ENCODE peak calls at places on chromosomes 2 and 18, in four cellular contexts. One of them, this sample, is unnamed.
A peak's percentile ranks its signal among the peaks of the same experiment; 100 is the strongest.

GRCh38 chr2:51093016-51093415 is 61.1 kb upstream of the NRXN1 start:
- DNase-seq in breast epithelium: no peak
- DNase-seq in HCT116: no peak
- DNase-seq in effector memory CD4-positive, alpha-beta T cell: no peak
- DNase-seq in this sample: no peak

GRCh38 chr2:240451791-240452470 is 16.5 kb downstream of the GPC1 start:
- DNase-seq in breast epithelium: no peak
- DNase-seq in HCT116: no peak
- DNase-seq in effector memory CD4-positive, alpha-beta T cell: no peak
- DNase-seq in this sample: no peak

GRCh38 chr2:110816404-110817365 is 84.3 kb downstream of the ACOXL start:
- DNase-seq in breast epithelium: no peak
- DNase-seq in HCT116: no peak
- DNase-seq in effector memory CD4-positive, alpha-beta T cell: no peak
- DNase-seq in this sample: no peak

GRCh38 chr18:39627936-39628335 is 2062.3 kb upstream of the CELF4 start:
- DNase-seq in breast epithelium: no peak
- DNase-seq in HCT116: no peak
- DNase-seq in effector memory CD4-positive, alpha-beta T cell: no peak
- DNase-seq in this sample: no peak

GRCh38 chr18:79577451-79578395 is 101.9 kb upstream of the CTDP1 start:
- DNase-seq in breast epithelium: no peak
- DNase-seq in HCT116: no peak
- DNase-seq in effector memory CD4-positive, alpha-beta T cell: no peak
- DNase-seq in this sample: peak; percentile 83

GRCh38 chr18:58125183-58125582 is 81.2 kb downstream of the NEDD4L start:
- DNase-seq in breast epithelium: no peak
- DNase-seq in HCT116: no peak
- DNase-seq in effector memory CD4-positive, alpha-beta T cell: no peak
- DNase-seq in this sample: no peak

GRCh38 chr2:78127428-78127827 is 605.3 kb upstream of the LRRTM4 start:
- DNase-seq in breast epithelium: no peak
- DNase-seq in HCT116: no peak
- DNase-seq in effector memory CD4-positive, alpha-beta T cell: no peak
- DNase-seq in this sample: no peak

GRCh38 chr2:238097988-238098853 is 1.9 kb upstream of the ESPNL start:
- DNase-seq in breast epithelium: no peak
- DNase-seq in HCT116: peak; percentile 90
- DNase-seq in effector memory CD4-positive, alpha-beta T cell: peak; percentile 16
- DNase-seq in this sample: peak; percentile 60

GRCh38 chr2:94996401-94997100 is 29.0 kb upstream of the MAL start:
- DNase-seq in breast epithelium: no peak
- DNase-seq in HCT116: no peak
- DNase-seq in effector memory CD4-positive, alpha-beta T cell: no peak
- DNase-seq in this sample: no peak
- H3K27me3 ChIP-seq in breast epithelium: no peaks in the 10 kb centered on the region
- H3K27me3 ChIP-seq in HCT116: no peaks in the 10 kb centered on the region
- H3K27me3 ChIP-seq in effector memory CD4-positive, alpha-beta T cell: peaks cover 6% of the 10 kb centered on the region
- H3K27me3 ChIP-seq in this sample: no peaks in the 10 kb centered on the region

GRCh38 chr2:105403241-105403784 is 4.5 kb upstream of the FHL2 start:
- DNase-seq in breast epithelium: no peak
- DNase-seq in HCT116: no peak
- DNase-seq in effector memory CD4-positive, alpha-beta T cell: no peak
- DNase-seq in this sample: no peak

GRCh38 chr2:105403785-105404698 is 5.2 kb upstream of the FHL2 start:
- DNase-seq in breast epithelium: peak; percentile 76
- DNase-seq in HCT116: peak; percentile 93
- DNase-seq in effector memory CD4-positive, alpha-beta T cell: no peak
- DNase-seq in this sample: no peak

GRCh38 chr2:105402809-105403208 is 4.0 kb upstream of the FHL2 start:
- DNase-seq in breast epithelium: no peak
- DNase-seq in HCT116: no peak
- DNase-seq in effector memory CD4-positive, alpha-beta T cell: no peak
- DNase-seq in this sample: no peak

GRCh38 chr2:105400138-105400540 is 1.3 kb upstream of the FHL2 start:
- DNase-seq in breast epithelium: no peak
- DNase-seq in HCT116: no peak
- DNase-seq in effector memory CD4-positive, alpha-beta T cell: no peak
- DNase-seq in this sample: no peak

GRCh38 chr2:105401867-105402266 is 3.0 kb upstream of the FHL2 start:
- DNase-seq in breast epithelium: no peak
- DNase-seq in HCT116: no peak
- DNase-seq in effector memory CD4-positive, alpha-beta T cell: no peak
- DNase-seq in this sample: no peak
- H3K27me3 ChIP-seq in breast epithelium: no peaks in the 10 kb centered on the region
- H3K27me3 ChIP-seq in HCT116: no peaks in the 10 kb centered on the region
- H3K27me3 ChIP-seq in effector memory CD4-positive, alpha-beta T cell: no peaks in the 10 kb centered on the region
- H3K27me3 ChIP-seq in this sample: peaks cover 32% of the 10 kb centered on the region

GRCh38 chr18:56115072-56116038 is 523.0 kb downstream of the TXNL1 start:
- DNase-seq in breast epithelium: no peak
- DNase-seq in HCT116: no peak
- DNase-seq in effector memory CD4-positive, alpha-beta T cell: no peak
- DNase-seq in this sample: no peak

GRCh38 chr18:56107821-56108485 is 520.0 kb upstream of the TCF4 start:
- DNase-seq in breast epithelium: no peak
- DNase-seq in HCT116: no peak
- DNase-seq in effector memory CD4-positive, alpha-beta T cell: no peak
- DNase-seq in this sample: no peak

GRCh38 chr18:56112984-56113383 is 525.0 kb upstream of the TCF4 start:
- DNase-seq in breast epithelium: no peak
- DNase-seq in HCT116: no peak
- DNase-seq in effector memory CD4-positive, alpha-beta T cell: no peak
- DNase-seq in this sample: no peak

GRCh38 chr18:56108486-56109367 is 520.7 kb upstream of the TCF4 start:
- DNase-seq in breast epithelium: no peak
- DNase-seq in HCT116: no peak
- DNase-seq in effector memory CD4-positive, alpha-beta T cell: no peak
- DNase-seq in this sample: no peak

GRCh38 chr18:56112013-56112749 is 524.2 kb upstream of the TCF4 start:
- DNase-seq in breast epithelium: no peak
- DNase-seq in HCT116: no peak
- DNase-seq in effector memory CD4-positive, alpha-beta T cell: no peak
- DNase-seq in this sample: no peak
- H3K27me3 ChIP-seq in breast epithelium: no peaks in the 10 kb centered on the region
- H3K27me3 ChIP-seq in HCT116: no peaks in the 10 kb centered on the region
- H3K27me3 ChIP-seq in effector memory CD4-positive, alpha-beta T cell: no peaks in the 10 kb centered on the region
- H3K27me3 ChIP-seq in this sample: no peaks in the 10 kb centered on the region

DNA sequence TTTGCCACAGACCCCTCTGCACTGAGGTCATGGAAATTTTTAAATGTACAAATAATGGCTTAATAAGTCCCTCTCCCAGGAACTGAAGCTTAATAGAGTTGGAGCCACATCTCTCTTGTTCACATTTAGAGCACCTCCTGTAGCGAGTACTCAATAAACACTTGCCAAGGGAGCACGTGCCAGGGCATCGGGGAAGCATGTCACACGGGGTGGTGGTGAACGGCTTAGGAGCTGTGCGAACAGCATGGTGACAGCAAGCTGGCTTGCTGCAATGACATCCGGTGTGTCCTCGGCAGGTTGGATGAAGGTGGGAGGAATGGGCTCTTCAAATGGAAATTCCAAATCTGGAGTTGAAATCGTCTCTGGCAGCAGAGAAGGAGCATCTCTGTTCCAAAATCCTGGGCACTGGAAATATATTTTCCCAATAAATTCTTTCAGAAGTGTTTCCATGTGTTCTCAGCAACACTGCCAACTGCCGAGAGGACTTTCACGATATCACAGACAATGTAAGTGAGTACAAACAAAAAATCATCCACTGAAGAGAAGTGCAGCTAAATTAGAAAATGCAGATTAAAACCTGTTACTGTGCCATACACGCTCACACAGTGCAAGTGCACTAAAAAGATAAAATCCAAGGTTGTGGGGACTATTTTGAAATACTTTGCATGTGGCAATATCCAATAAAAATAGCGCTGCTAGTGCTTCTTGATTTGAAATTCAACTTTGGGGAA is 74.2 kb downstream of the GALR1 start:
- DNase-seq in breast epithelium: no peak
- DNase-seq in HCT116: no peak
- DNase-seq in effector memory CD4-positive, alpha-beta T cell: no peak
- DNase-seq in this sample: no peak
- H3K27me3 ChIP-seq in breast epithelium: no peaks in the 10 kb centered on the region
- H3K27me3 ChIP-seq in HCT116: peaks cover 9% of the 10 kb centered on the region
- H3K27me3 ChIP-seq in effector memory CD4-positive, alpha-beta T cell: no peaks in the 10 kb centered on the region
- H3K27me3 ChIP-seq in this sample: peaks cover 5% of the 10 kb centered on the region